ENCODE peak calls at places on chromosomes 12 and 14, in five cellular contexts. B, G, E, W and S are unnamed samples.

GRCh38 chr12:52230364-52231281 is 2.4 kb upstream of the KRT7 start:
- DNase-seq in W (peak; percentile 68), E (peak; percentile 97), B (peak; percentile 87), G (peak; percentile 75), S (no peak)

GRCh38 chr14:95211721-95212504 is 54.6 kb upstream of the DICER1 start:
- DNase-seq in B (no peak), E (no peak), W (no peak), G (no peak), S (no peak)

GRCh38 chr14:90624228-90624627 is 192.0 kb downstream of the TTC7B start:
- DNase-seq in E (peak; percentile 63), W (peak; percentile 62), G (peak; percentile 75), B (peak; percentile 68), S (no peak)

GRCh38 chr12:11724888-11725310 is 75.4 kb downstream of the ETV6 start:
- DNase-seq in E (no peak), B (peak; percentile 90), G (no peak), W (peak; percentile 56), S (no peak)

GRCh38 chr12:93065896-93066295 is 136.8 kb upstream of the EEA1 start:
- DNase-seq in E (no peak), W (no peak), B (no peak), G (no peak), S (no peak)

GRCh38 chr14:96383445-96383844 is 8.5 kb upstream of the AK7 start:
- DNase-seq in B (no peak), G (peak; percentile 8), W (peak; percentile 65), E (no peak), S (no peak)

GRCh38 chr14:61334197-61334701 is 12.9 kb downstream of the PRKCH start:
- DNase-seq in E (no peak), B (no peak), W (no peak), G (no peak), S (no peak)

GRCh38 chr12:110022980-110023633 is 23.9 kb downstream of the ANKRD13A start:
- DNase-seq in G (peak; percentile 21), E (no peak), W (peak; percentile 88), B (peak; percentile 93), S (no peak)

GRCh38 chr14:43172899-43173548 is 1334.1 kb downstream of the FSCB start:
- DNase-seq in G (no peak), E (no peak), W (no peak), B (no peak), S (no peak)

GRCh38 chr12:95212576-95212975 is 4.7 kb downstream of the FGD6 start:
- DNase-seq in W (no peak), E (no peak), G (no peak), B (peak; percentile 48), S (no peak)

DNA sequence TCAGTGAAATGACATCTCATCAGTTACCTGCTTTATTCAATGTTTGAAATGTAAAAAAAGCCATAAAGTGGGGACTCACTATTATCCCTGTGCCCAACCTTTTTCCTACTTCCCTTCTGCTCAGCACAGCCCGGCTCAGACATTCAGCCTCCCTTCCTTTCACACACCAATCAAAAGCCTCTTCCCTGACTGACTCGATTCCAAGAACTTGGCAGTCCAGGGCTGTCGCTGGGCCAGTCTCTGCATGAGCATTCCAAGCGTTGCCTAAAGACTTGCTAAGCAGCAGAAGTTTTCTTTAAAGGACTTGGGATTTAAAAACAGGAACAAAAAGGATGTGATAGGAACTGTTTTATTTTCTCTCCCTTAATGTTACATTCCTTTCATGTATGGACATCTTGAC is 22.7 kb downstream of the ITPR2 start:
- DNase-seq in W (peak; percentile 87), B (peak; percentile 91), G (peak; percentile 53), E (no peak), S (no peak)
- H3K4me2 ChIP-seq in W (peak overlapping the region; percentile 68), B (peak overlapping the region; percentile 82), G (peak overlapping the region; percentile 77), E (no peak overlapping the region), S (no peak overlapping the region)

GRCh38 chr14:75496755-75497154 is 25.5 kb upstream of the BATF start:
- DNase-seq in W (no peak), G (no peak), B (no peak), E (no peak), S (no peak)
- H3K4me2 ChIP-seq in W (no peak overlapping the region), G (no peak overlapping the region), B (no peak overlapping the region), E (no peak overlapping the region), S (no peak overlapping the region)

DNA sequence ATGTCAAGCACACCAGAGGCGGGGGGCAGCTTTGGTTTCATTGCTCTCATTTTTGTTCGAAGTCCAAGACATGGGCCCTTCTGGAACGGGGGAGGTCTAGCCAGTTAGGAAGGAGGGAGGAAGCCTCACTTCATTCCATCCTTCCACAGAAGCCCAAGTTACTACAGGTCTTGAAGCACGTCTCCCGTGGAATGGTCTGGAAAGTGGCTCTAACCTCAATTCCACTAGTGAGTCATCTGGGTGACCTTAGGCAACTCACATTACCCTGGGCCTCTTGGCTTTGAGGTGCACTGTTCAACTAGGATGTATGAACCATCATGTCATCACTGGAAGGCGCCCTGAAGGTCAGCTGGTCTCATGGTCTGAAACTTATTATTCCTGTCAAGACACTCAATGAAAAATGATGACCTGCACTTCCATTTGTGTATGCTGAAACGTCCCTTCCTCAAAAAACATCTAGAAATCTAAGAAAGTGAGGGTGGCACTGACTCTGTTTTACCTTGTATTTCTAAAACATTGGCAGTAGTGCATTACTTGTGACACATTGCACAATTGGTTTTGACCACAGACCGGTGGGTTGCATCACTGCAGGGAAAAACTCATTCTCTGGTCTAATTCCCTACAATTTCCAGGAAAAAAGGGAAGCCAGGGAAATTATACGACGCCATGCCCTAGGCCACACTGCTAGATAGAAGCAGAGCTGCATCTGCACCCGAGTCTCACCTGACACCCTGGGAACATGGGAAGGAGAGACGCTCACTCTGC is 156.5 kb downstream of the NTF3 start:
- DNase-seq in G (no peak), E (no peak), B (peak; percentile 20), W (peak; percentile 45), S (no peak)
- H3K4me2 ChIP-seq in G (no peak overlapping the region), E (no peak overlapping the region), B (no peak overlapping the region), W (no peak overlapping the region), S (no peak overlapping the region)

DNA sequence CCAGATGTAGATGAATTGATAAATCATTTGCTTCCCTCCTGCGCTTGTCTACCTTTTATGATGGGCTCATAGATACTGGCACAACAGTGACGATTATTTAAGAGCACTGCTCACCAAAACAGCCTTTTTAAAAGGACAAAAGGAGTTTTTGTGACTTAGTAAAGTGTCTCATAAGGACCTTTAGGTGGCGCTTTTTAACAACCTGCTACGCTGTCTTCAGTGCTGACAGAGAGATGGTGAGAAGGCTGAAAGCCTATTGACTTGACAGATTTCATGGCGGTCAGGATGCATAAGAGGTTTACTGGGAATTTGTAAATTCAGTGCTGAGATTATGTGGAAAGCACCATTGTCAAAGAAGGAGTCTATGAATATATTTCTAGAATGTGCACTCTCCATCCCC is 87.6 kb downstream of the SLC15A5 start:
- DNase-seq in G (peak; percentile 38), E (no peak), W (peak; percentile 28), B (peak; percentile 13), S (peak; percentile 70)
- H3K4me2 ChIP-seq in G (no peak overlapping the region), E (no peak overlapping the region), W (no peak overlapping the region), B (no peak overlapping the region), S (no peak overlapping the region)